ENCODE peak calls at places on chromosome 6, in eight cellular contexts. N, Y, L, S, T, G, I and H are unnamed samples.

GRCh38 chr6:70857387-70858077 is 99.3 kb downstream of the B3GAT2 start:
- DNase-seq in Y (no peak), T (peak), N (no peak), G (peak), I (no peak), L (no peak), S (no peak), H (no peak)

GRCh38 chr6:156916108-156916801 is 139.1 kb downstream of the ARID1B start:
- DNase-seq in Y (no peak), N (no peak), L (no peak), S (no peak), T (no peak), I (no peak), G (no peak), H (no peak)

GRCh38 chr6:151096691-151097090 is 143.1 kb upstream of the AKAP12 start:
- DNase-seq in G (no peak), S (no peak), Y (no peak), I (no peak), N (no peak), L (no peak), T (no peak), H (no peak)

GRCh38 chr6:112249489-112249888 is 4.9 kb downstream of the LAMA4 start:
- DNase-seq in G (no peak), Y (no peak), I (no peak), T (no peak), L (no peak), S (no peak), N (no peak), H (no peak)

GRCh38 chr6:33980176-33980805 is 165.6 kb downstream of the GRM4 start:
- DNase-seq in L (no peak), S (no peak), T (no peak), N (no peak), Y (no peak), I (no peak), G (no peak), H (no peak)

GRCh38 chr6:160277546-160277945 is 18.9 kb upstream of the SLC22A2 start:
- DNase-seq in T (no peak), S (no peak), Y (no peak), I (no peak), G (no peak), N (no peak), L (no peak), H (no peak)

GRCh38 chr6:169213814-169214520 is 39.7 kb downstream of the THBS2 start:
- DNase-seq in S (no peak), L (no peak), G (no peak), I (no peak), N (no peak), Y (no peak), T (no peak), H (no peak)

GRCh38 chr6:155693573-155694428 is 238.2 kb upstream of the NOX3 start:
- DNase-seq in T (no peak), L (peak), S (no peak), G (no peak), N (no peak), I (no peak), Y (no peak), H (no peak)

GRCh38 chr6:95294047-95294446 is 283.3 kb upstream of the MANEA start:
- DNase-seq in L (no peak), T (no peak), S (no peak), Y (no peak), N (no peak), G (no peak), I (no peak), H (no peak)

GRCh38 chr6:119296036-119297035 is 53.2 kb downstream of the MAN1A1 start:
- DNase-seq in G (no peak), T (no peak), S (no peak), I (no peak), Y (no peak), L (no peak), N (no peak), H (no peak)

GRCh38 chr6:157822221-157823000 is 635 bp upstream of the SNX9 start:
- DNase-seq in T (no peak), I (peak), N (no peak), G (no peak), S (no peak), Y (peak), L (no peak), H (no peak)

GRCh38 chr6:106520711-106521367 is 108.5 kb downstream of the RTN4IP1 start:
- DNase-seq in L (no peak), Y (no peak), T (no peak), N (peak), S (peak), G (peak), I (no peak), H (no peak)

GRCh38 chr6:31125162-31125561 is 4.9 kb upstream of the CDSN start:
- DNase-seq in N (no peak), S (no peak), Y (peak), T (peak), L (no peak), G (no peak), I (no peak), H (no peak)

GRCh38 chr6:13068558-13069210 is 259.7 kb downstream of the TBC1D7 start:
- DNase-seq in T (no peak), I (no peak), S (no peak), L (no peak), Y (no peak), G (no peak), N (no peak), H (no peak)

GRCh38 chr6:88238065-88238464 is 71.9 kb upstream of the CNR1 start:
- DNase-seq in S (no peak), G (peak), N (no peak), T (no peak), I (peak), L (no peak), Y (no peak), H (no peak)

GRCh38 chr6:82588020-82588419 is 224.4 kb downstream of the TPBG start:
- DNase-seq in Y (no peak), S (no peak), L (no peak), N (no peak), G (no peak), I (no peak), T (no peak), H (no peak)

GRCh38 chr6:32449088-32449736 is 9.5 kb downstream of the HLA-DRA start:
- DNase-seq in Y (no peak), L (no peak), N (no peak), G (no peak), T (no peak), I (no peak), S (no peak), H (no peak)